ENCODE peak calls at places on chromosomes 13 and 19, in eight cellular contexts. One of them, this sample, is unnamed.

GRCh38 chr13:44576396-44577235 is 486 bp upstream of the TSC22D1 start:
- DNase-seq in lung microvascular endothelial cell: peak
- DNase-seq in germinal center: peak
- DNase-seq in T-cell: peak
- DNase-seq in activated T-helper 1 cell treated with anti-CD3 and anti-CD28 coated beads, Interleukin-2, amount 50 U/mL, for 16 hours: no peak
- DNase-seq in activated CD8-positive, alpha-beta memory T cell treated with anti-CD3 and anti-CD28 coated beads for 48 hours: peak
- DNase-seq in MCF 10A: peak
- DNase-seq in fibroblast of pulmonary artery: peak
- DNase-seq in this sample: peak

GRCh38 chr13:77333521-77334083 is 6.7 kb upstream of the MYCBP2 start:
- DNase-seq in lung microvascular endothelial cell: no peak
- DNase-seq in germinal center: no peak
- DNase-seq in T-cell: no peak
- DNase-seq in activated T-helper 1 cell treated with anti-CD3 and anti-CD28 coated beads, Interleukin-2, amount 50 U/mL, for 16 hours: no peak
- DNase-seq in activated CD8-positive, alpha-beta memory T cell treated with anti-CD3 and anti-CD28 coated beads for 48 hours: no peak
- DNase-seq in MCF 10A: peak
- DNase-seq in fibroblast of pulmonary artery: no peak
- DNase-seq in this sample: no peak

GRCh38 chr13:28358673-28359072 is 136.3 kb downstream of the FLT1 start:
- DNase-seq in lung microvascular endothelial cell: no peak
- DNase-seq in germinal center: no peak
- DNase-seq in T-cell: no peak
- DNase-seq in activated T-helper 1 cell treated with anti-CD3 and anti-CD28 coated beads, Interleukin-2, amount 50 U/mL, for 16 hours: no peak
- DNase-seq in activated CD8-positive, alpha-beta memory T cell treated with anti-CD3 and anti-CD28 coated beads for 48 hours: no peak
- DNase-seq in MCF 10A: no peak
- DNase-seq in fibroblast of pulmonary artery: no peak
- DNase-seq in this sample: no peak

GRCh38 chr13:53054569-53054968 is 26.0 kb downstream of the OLFM4 start:
- DNase-seq in lung microvascular endothelial cell: no peak
- DNase-seq in germinal center: no peak
- DNase-seq in T-cell: no peak
- DNase-seq in activated T-helper 1 cell treated with anti-CD3 and anti-CD28 coated beads, Interleukin-2, amount 50 U/mL, for 16 hours: no peak
- DNase-seq in activated CD8-positive, alpha-beta memory T cell treated with anti-CD3 and anti-CD28 coated beads for 48 hours: no peak
- DNase-seq in MCF 10A: no peak
- DNase-seq in fibroblast of pulmonary artery: no peak
- DNase-seq in this sample: no peak

GRCh38 chr13:67231481-67231940 is 1.4 kb upstream of the PCDH9 start:
- DNase-seq in lung microvascular endothelial cell: no peak
- DNase-seq in germinal center: no peak
- DNase-seq in T-cell: no peak
- DNase-seq in activated T-helper 1 cell treated with anti-CD3 and anti-CD28 coated beads, Interleukin-2, amount 50 U/mL, for 16 hours: no peak
- DNase-seq in activated CD8-positive, alpha-beta memory T cell treated with anti-CD3 and anti-CD28 coated beads for 48 hours: no peak
- DNase-seq in MCF 10A: peak
- DNase-seq in fibroblast of pulmonary artery: no peak
- DNase-seq in this sample: no peak

GRCh38 chr19:6100284-6100915 is 9.9 kb downstream of the RFX2 start:
- DNase-seq in lung microvascular endothelial cell: peak
- DNase-seq in germinal center: peak
- DNase-seq in T-cell: peak
- DNase-seq in activated T-helper 1 cell treated with anti-CD3 and anti-CD28 coated beads, Interleukin-2, amount 50 U/mL, for 16 hours: no peak
- DNase-seq in activated CD8-positive, alpha-beta memory T cell treated with anti-CD3 and anti-CD28 coated beads for 48 hours: no peak
- DNase-seq in MCF 10A: no peak
- DNase-seq in fibroblast of pulmonary artery: no peak
- DNase-seq in this sample: no peak

GRCh38 chr13:44393391-44393790 is 19.8 kb downstream of the SERP2 start:
- DNase-seq in lung microvascular endothelial cell: no peak
- DNase-seq in germinal center: no peak
- DNase-seq in T-cell: no peak
- DNase-seq in activated T-helper 1 cell treated with anti-CD3 and anti-CD28 coated beads, Interleukin-2, amount 50 U/mL, for 16 hours: no peak
- DNase-seq in activated CD8-positive, alpha-beta memory T cell treated with anti-CD3 and anti-CD28 coated beads for 48 hours: no peak
- DNase-seq in MCF 10A: peak
- DNase-seq in fibroblast of pulmonary artery: no peak
- DNase-seq in this sample: no peak

GRCh38 chr13:108963846-108964600 is 334.6 kb downstream of the MYO16 start:
- DNase-seq in lung microvascular endothelial cell: no peak
- DNase-seq in germinal center: no peak
- DNase-seq in T-cell: no peak
- DNase-seq in activated T-helper 1 cell treated with anti-CD3 and anti-CD28 coated beads, Interleukin-2, amount 50 U/mL, for 16 hours: no peak
- DNase-seq in activated CD8-positive, alpha-beta memory T cell treated with anti-CD3 and anti-CD28 coated beads for 48 hours: no peak
- DNase-seq in MCF 10A: peak
- DNase-seq in fibroblast of pulmonary artery: peak
- DNase-seq in this sample: no peak

GRCh38 chr19:7255631-7256030 is 38.6 kb downstream of the INSR start:
- DNase-seq in lung microvascular endothelial cell: no peak
- DNase-seq in germinal center: no peak
- DNase-seq in T-cell: no peak
- DNase-seq in activated T-helper 1 cell treated with anti-CD3 and anti-CD28 coated beads, Interleukin-2, amount 50 U/mL, for 16 hours: no peak
- DNase-seq in activated CD8-positive, alpha-beta memory T cell treated with anti-CD3 and anti-CD28 coated beads for 48 hours: no peak
- DNase-seq in MCF 10A: no peak
- DNase-seq in fibroblast of pulmonary artery: no peak
- DNase-seq in this sample: no peak

This sample was measured in MG63.